ENCODE peak calls at places on chromosome 3, in eight cellular contexts. One of them, this sample, is unnamed. For H3K4me1 and H3K27me3, the result is how much of the 10 kb centered on the place peaks cover.

GRCh38 chr3:81277853-81278252 is 483.6 kb downstream of the GBE1 start:
- DNase-seq in left lung: no peak
- DNase-seq in GM23248: peak
- DNase-seq in left ventricle myocardium inferior: no peak
- DNase-seq in ovary: no peak
- DNase-seq in IMR-90: peak
- DNase-seq in breast epithelium: no peak
- DNase-seq in body of pancreas: no peak
- DNase-seq in this sample: no peak

GRCh38 chr3:172341482-172342059 is 106.7 kb downstream of the GHSR start:
- DNase-seq in left lung: no peak
- DNase-seq in GM23248: peak
- DNase-seq in left ventricle myocardium inferior: no peak
- DNase-seq in ovary: no peak
- DNase-seq in IMR-90: peak
- DNase-seq in breast epithelium: no peak
- DNase-seq in body of pancreas: no peak
- DNase-seq in this sample: peak

GRCh38 chr3:169472259-169472900 is 191.1 kb downstream of the MECOM start:
- DNase-seq in left lung: no peak
- DNase-seq in GM23248: no peak
- DNase-seq in left ventricle myocardium inferior: no peak
- DNase-seq in ovary: no peak
- DNase-seq in IMR-90: no peak
- DNase-seq in breast epithelium: no peak
- DNase-seq in body of pancreas: no peak
- DNase-seq in this sample: no peak

GRCh38 chr3:112136959-112137693 is 4.1 kb upstream of the GCSAM start:
- DNase-seq in left lung: no peak
- DNase-seq in GM23248: peak
- DNase-seq in left ventricle myocardium inferior: no peak
- DNase-seq in ovary: no peak
- DNase-seq in IMR-90: peak
- DNase-seq in breast epithelium: no peak
- DNase-seq in body of pancreas: no peak
- DNase-seq in this sample: peak

GRCh38 chr3:48662140-48662752 is 440 bp downstream of the CELSR3 start:
- DNase-seq in left lung: no peak
- DNase-seq in GM23248: no peak
- DNase-seq in left ventricle myocardium inferior: no peak
- DNase-seq in ovary: no peak
- DNase-seq in IMR-90: no peak
- DNase-seq in breast epithelium: no peak
- DNase-seq in body of pancreas: no peak
- DNase-seq in this sample: no peak

GRCh38 chr3:66532160-66532587 is 31.4 kb upstream of the LRIG1 start:
- DNase-seq in left lung: no peak
- DNase-seq in GM23248: no peak
- DNase-seq in left ventricle myocardium inferior: no peak
- DNase-seq in ovary: no peak
- DNase-seq in IMR-90: no peak
- DNase-seq in breast epithelium: no peak
- DNase-seq in body of pancreas: no peak
- DNase-seq in this sample: no peak

GRCh38 chr3:139238281-139239030 is 105.4 kb upstream of the MRPS22 start:
- DNase-seq in left lung: no peak
- DNase-seq in GM23248: peak
- DNase-seq in left ventricle myocardium inferior: no peak
- DNase-seq in ovary: peak
- DNase-seq in IMR-90: no peak
- DNase-seq in breast epithelium: no peak
- DNase-seq in body of pancreas: no peak
- DNase-seq in this sample: no peak

GRCh38 chr3:52084954-52085730 is 28.8 kb upstream of the DUSP7 start:
- DNase-seq in left lung: peak
- DNase-seq in GM23248: no peak
- DNase-seq in left ventricle myocardium inferior: no peak
- DNase-seq in ovary: no peak
- DNase-seq in IMR-90: no peak
- DNase-seq in breast epithelium: no peak
- DNase-seq in body of pancreas: no peak
- DNase-seq in this sample: no peak

GRCh38 chr3:195286115-195286872 is 15.3 kb upstream of the XXYLT1 start:
- DNase-seq in left lung: no peak
- DNase-seq in GM23248: peak
- DNase-seq in left ventricle myocardium inferior: no peak
- DNase-seq in ovary: no peak
- DNase-seq in IMR-90: peak
- DNase-seq in breast epithelium: no peak
- DNase-seq in body of pancreas: no peak
- DNase-seq in this sample: no peak

GRCh38 chr3:123036352-123037014 is 8.9 kb upstream of the SEMA5B start:
- DNase-seq in left lung: no peak
- DNase-seq in GM23248: peak
- DNase-seq in left ventricle myocardium inferior: no peak
- DNase-seq in ovary: no peak
- DNase-seq in IMR-90: peak
- DNase-seq in breast epithelium: no peak
- DNase-seq in body of pancreas: no peak
- DNase-seq in this sample: no peak

GRCh38 chr3:172076212-172076611 is 36.8 kb downstream of the FNDC3B start:
- DNase-seq in left lung: no peak
- DNase-seq in GM23248: no peak
- DNase-seq in left ventricle myocardium inferior: no peak
- DNase-seq in ovary: no peak
- DNase-seq in IMR-90: no peak
- DNase-seq in breast epithelium: no peak
- DNase-seq in body of pancreas: no peak
- DNase-seq in this sample: no peak

GRCh38 chr3:120550546-120550945 is 45.6 kb upstream of the NDUFB4 start:
- DNase-seq in left lung: no peak
- DNase-seq in GM23248: no peak
- DNase-seq in left ventricle myocardium inferior: no peak
- DNase-seq in ovary: no peak
- DNase-seq in IMR-90: no peak
- DNase-seq in breast epithelium: no peak
- DNase-seq in body of pancreas: no peak
- DNase-seq in this sample: no peak

GRCh38 chr3:100246999-100247398 is 13.8 kb upstream of the TBC1D23 start:
- DNase-seq in left lung: no peak
- DNase-seq in GM23248: no peak
- DNase-seq in left ventricle myocardium inferior: no peak
- DNase-seq in ovary: no peak
- DNase-seq in IMR-90: no peak
- DNase-seq in breast epithelium: no peak
- DNase-seq in body of pancreas: no peak
- DNase-seq in this sample: no peak

GRCh38 chr3:189392969-189393368 is 221.2 kb downstream of the TPRG1 start:
- DNase-seq in left lung: peak
- DNase-seq in GM23248: no peak
- DNase-seq in left ventricle myocardium inferior: no peak
- DNase-seq in ovary: no peak
- DNase-seq in IMR-90: no peak
- DNase-seq in breast epithelium: no peak
- DNase-seq in body of pancreas: peak
- DNase-seq in this sample: no peak

DNA sequence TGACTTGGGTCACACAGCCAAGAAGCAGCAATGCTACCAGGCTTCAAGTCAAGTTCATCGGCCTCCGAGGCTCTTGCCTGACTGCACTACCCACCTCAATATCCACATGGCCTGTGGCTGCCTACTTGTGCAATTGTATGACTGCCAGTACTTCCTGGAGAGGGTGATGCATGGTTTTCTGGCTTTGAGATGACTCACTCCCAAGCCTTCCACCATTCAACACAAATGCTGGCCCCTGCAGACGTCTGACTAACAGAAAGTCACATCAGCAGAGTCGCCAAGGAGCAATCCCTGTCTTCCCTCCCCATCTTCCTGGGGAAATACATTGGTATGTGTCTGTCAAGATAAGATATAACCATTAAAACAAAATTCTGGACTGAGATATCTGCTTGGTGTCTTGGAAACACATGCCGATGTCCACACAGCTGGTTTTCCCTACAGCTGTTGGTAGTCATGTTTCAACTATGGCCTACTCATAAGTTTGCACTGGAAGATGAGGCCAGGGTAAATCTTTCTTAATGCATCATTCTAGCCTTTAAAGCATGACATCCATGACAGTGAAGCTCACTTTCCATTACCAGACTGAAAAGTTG is 79.6 kb upstream of the SPATA12 start:
- DNase-seq in left lung: peak
- DNase-seq in GM23248: peak
- DNase-seq in left ventricle myocardium inferior: peak
- DNase-seq in ovary: no peak
- DNase-seq in IMR-90: peak
- DNase-seq in breast epithelium: no peak
- DNase-seq in body of pancreas: no peak
- DNase-seq in this sample: peak
- H3K4me1 ChIP-seq in left lung: under half
- H3K4me1 ChIP-seq in GM23248: under half
- H3K4me1 ChIP-seq in left ventricle myocardium inferior: under half
- H3K4me1 ChIP-seq in ovary: under half
- H3K4me1 ChIP-seq in IMR-90: under half
- H3K4me1 ChIP-seq in breast epithelium: under half
- H3K4me1 ChIP-seq in body of pancreas: under half
- H3K4me1 ChIP-seq in this sample: under half

DNA sequence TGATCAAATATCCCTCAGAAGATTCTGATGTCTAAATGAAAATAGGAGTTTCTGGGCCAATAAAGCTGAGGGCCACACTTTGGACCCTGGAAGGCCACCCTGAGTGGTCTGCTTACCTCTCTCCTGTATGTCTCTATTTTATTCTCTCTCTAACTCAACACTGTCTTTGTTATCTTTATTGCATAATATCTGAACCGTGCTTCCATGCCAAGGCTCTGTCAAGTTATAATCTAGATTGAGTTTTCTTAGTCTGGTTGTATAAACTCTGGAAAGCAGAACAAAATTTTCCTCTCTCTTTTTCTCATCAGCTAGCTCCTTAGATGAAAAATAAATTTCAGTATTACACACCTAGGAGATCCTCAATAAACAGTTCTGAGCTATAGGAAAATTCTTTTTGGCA is 36.2 kb upstream of the ACTL6A start:
- DNase-seq in left lung: no peak
- DNase-seq in GM23248: no peak
- DNase-seq in left ventricle myocardium inferior: no peak
- DNase-seq in ovary: no peak
- DNase-seq in IMR-90: peak
- DNase-seq in breast epithelium: no peak
- DNase-seq in body of pancreas: no peak
- DNase-seq in this sample: no peak
- H3K27ac ChIP-seq in left lung: peak
- H3K27ac ChIP-seq in GM23248: peak
- H3K27ac ChIP-seq in left ventricle myocardium inferior: peak
- H3K27ac ChIP-seq in ovary: no peak
- H3K27ac ChIP-seq in IMR-90: peak
- H3K27ac ChIP-seq in breast epithelium: no peak
- H3K27ac ChIP-seq in body of pancreas: no peak
- H3K27ac ChIP-seq in this sample: no peak

GRCh38 chr3:49669352-49669751 is 4.8 kb upstream of the APEH start:
- DNase-seq in left lung: no peak
- DNase-seq in GM23248: no peak
- DNase-seq in left ventricle myocardium inferior: no peak
- DNase-seq in ovary: no peak
- DNase-seq in IMR-90: no peak
- DNase-seq in breast epithelium: no peak
- DNase-seq in body of pancreas: no peak
- DNase-seq in this sample: no peak

GRCh38 chr3:49666592-49666991 is 7.6 kb upstream of the APEH start:
- DNase-seq in left lung: no peak
- DNase-seq in GM23248: no peak
- DNase-seq in left ventricle myocardium inferior: no peak
- DNase-seq in ovary: no peak
- DNase-seq in IMR-90: no peak
- DNase-seq in breast epithelium: no peak
- DNase-seq in body of pancreas: no peak
- DNase-seq in this sample: no peak

GRCh38 chr3:49668861-49669260 is 5.3 kb upstream of the APEH start:
- DNase-seq in left lung: no peak
- DNase-seq in GM23248: peak
- DNase-seq in left ventricle myocardium inferior: no peak
- DNase-seq in ovary: no peak
- DNase-seq in IMR-90: peak
- DNase-seq in breast epithelium: no peak
- DNase-seq in body of pancreas: peak
- DNase-seq in this sample: no peak

GRCh38 chr3:49667701-49668413 is 6.3 kb upstream of the APEH start:
- DNase-seq in left lung: no peak
- DNase-seq in GM23248: no peak
- DNase-seq in left ventricle myocardium inferior: no peak
- DNase-seq in ovary: no peak
- DNase-seq in IMR-90: no peak
- DNase-seq in breast epithelium: no peak
- DNase-seq in body of pancreas: no peak
- DNase-seq in this sample: no peak

DNA sequence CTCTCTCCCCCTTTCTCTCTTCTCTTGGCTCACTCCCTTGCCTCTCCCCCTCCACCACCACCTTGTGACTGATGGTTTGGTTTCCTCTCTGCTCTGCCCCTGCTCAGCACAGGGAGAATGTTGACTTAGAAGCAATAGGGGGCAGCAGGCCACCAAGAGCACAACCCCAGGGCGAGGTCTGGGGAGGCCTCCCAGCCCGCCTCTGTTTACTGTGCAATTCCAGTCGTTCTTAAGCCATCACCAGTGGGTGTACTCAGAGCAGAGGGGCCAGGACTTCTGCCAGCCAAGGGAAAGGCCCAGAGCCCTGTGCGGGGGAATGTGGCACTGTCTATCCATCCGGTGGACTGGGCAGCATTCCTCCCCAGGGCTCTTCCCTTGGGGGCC is 5.7 kb upstream of the APEH start:
- DNase-seq in left lung: no peak
- DNase-seq in GM23248: no peak
- DNase-seq in left ventricle myocardium inferior: no peak
- DNase-seq in ovary: no peak
- DNase-seq in IMR-90: no peak
- DNase-seq in breast epithelium: no peak
- DNase-seq in body of pancreas: no peak
- DNase-seq in this sample: no peak
- H3K27me3 ChIP-seq in left lung: under half
- H3K27me3 ChIP-seq in GM23248: under half
- H3K27me3 ChIP-seq in left ventricle myocardium inferior: under half
- H3K27me3 ChIP-seq in ovary: under half
- H3K27me3 ChIP-seq in IMR-90: under half
- H3K27me3 ChIP-seq in breast epithelium: under half
- H3K27me3 ChIP-seq in body of pancreas: under half
- H3K27me3 ChIP-seq in this sample: under half

DNA sequence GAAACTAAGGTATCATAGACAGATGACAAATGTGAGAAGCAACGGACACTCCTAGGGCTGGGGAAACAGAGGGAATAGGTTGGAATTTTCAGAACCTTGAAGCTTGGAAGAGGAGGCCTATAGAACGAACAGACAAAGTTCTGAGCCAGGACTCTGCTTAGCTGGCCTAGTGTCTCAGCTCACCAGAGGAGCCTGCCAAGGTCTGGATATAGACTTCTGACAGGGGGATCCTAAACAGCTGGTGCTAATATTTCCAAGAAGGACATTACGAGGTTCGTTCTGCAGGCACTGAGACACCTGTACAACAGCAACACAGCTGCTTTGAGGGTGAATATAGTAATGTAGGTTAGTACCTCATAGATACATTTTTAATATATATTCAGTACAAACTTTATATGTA is 266.3 kb downstream of the CHL1 start:
- DNase-seq in left lung: no peak
- DNase-seq in GM23248: no peak
- DNase-seq in left ventricle myocardium inferior: no peak
- DNase-seq in ovary: no peak
- DNase-seq in IMR-90: no peak
- DNase-seq in breast epithelium: no peak
- DNase-seq in body of pancreas: no peak
- DNase-seq in this sample: no peak
- H3K4me1 ChIP-seq in left lung: under half
- H3K4me1 ChIP-seq in GM23248: under half
- H3K4me1 ChIP-seq in left ventricle myocardium inferior: under half
- H3K4me1 ChIP-seq in ovary: under half
- H3K4me1 ChIP-seq in IMR-90: under half
- H3K4me1 ChIP-seq in breast epithelium: under half
- H3K4me1 ChIP-seq in body of pancreas: under half
- H3K4me1 ChIP-seq in this sample: under half